ENCODE peak calls at places on chromosomes 16 and 17, in ten cellular contexts. I, L, N, A, U, F, Y, O, G and P are unnamed samples.

GRCh38 chr16:69888005-69888560 is 63.1 kb upstream of the CLEC18A start:
- DNase-seq in U (no peak), Y (no peak), O (no peak), A (no peak), F (no peak), I (peak; percentile 56), N (no peak), L (no peak), G (no peak), P (no peak)

GRCh38 chr17:61805399-61805798 is 57.9 kb downstream of the BRIP1 start:
- DNase-seq in U (no peak), A (no peak), I (peak; percentile 21), Y (no peak), N (no peak), L (no peak), G (peak; percentile 72), O (no peak), F (no peak), P (no peak)

GRCh38 chr16:76370344-76370743 is 93.1 kb downstream of the CNTNAP4 start:
- DNase-seq in A (no peak), I (no peak), Y (no peak), F (no peak), O (no peak), L (no peak), N (no peak), U (no peak), G (no peak), P (no peak)

GRCh38 chr16:72094266-72094610 is 591 bp downstream of the DHX38 start:
- DNase-seq in G (no peak), A (no peak), O (no peak), L (no peak), I (no peak), F (no peak), N (no peak), U (peak; percentile 40), Y (no peak), P (no peak)

GRCh38 chr16:9033125-9033830 is 58.2 kb upstream of the HAPSTR1 start:
- DNase-seq in U (peak; percentile 25), A (peak; percentile 1), L (no peak), G (no peak), Y (peak; percentile 57), I (peak; percentile 23), F (peak; percentile 44), N (no peak), O (no peak), P (no peak)

GRCh38 chr16:87324411-87325275 is 7.5 kb upstream of the C16orf95 start:
- DNase-seq in L (no peak), N (peak; percentile 63), Y (peak; percentile 96), A (peak; percentile 81), F (no peak), I (no peak), O (peak; percentile 82), U (peak; percentile 48), G (no peak), P (no peak)

GRCh38 chr17:81913394-81914102 is 2.3 kb upstream of the PCYT2 start:
- DNase-seq in U (no peak), I (no peak), O (peak; percentile 44), F (no peak), Y (no peak), A (no peak), L (no peak), N (no peak), G (no peak), P (no peak)

GRCh38 chr17:61294286-61294685 is 105.4 kb upstream of the TBX2 start:
- DNase-seq in A (no peak), G (no peak), U (no peak), I (no peak), Y (no peak), N (no peak), O (no peak), F (no peak), L (no peak), P (peak; percentile 32)

GRCh38 chr17:4605826-4606225 is 21.5 kb downstream of the SMTNL2 start:
- DNase-seq in N (no peak), Y (no peak), A (no peak), O (no peak), F (no peak), L (no peak), G (no peak), U (no peak), I (no peak), P (no peak)

GRCh38 chr17:67412057-67412456 is 35.0 kb downstream of the PITPNC1 start:
- DNase-seq in G (no peak), U (no peak), O (no peak), Y (no peak), L (no peak), N (no peak), F (no peak), A (no peak), I (no peak), P (no peak)

GRCh38 chr17:39767147-39767546 is 29.4 kb downstream of the GRB7 start:
- DNase-seq in L (no peak), N (no peak), Y (no peak), F (no peak), I (no peak), A (no peak), G (no peak), U (no peak), O (no peak), P (no peak)

GRCh38 chr17:14297161-14297851 is 3.6 kb upstream of the HS3ST3B1 start:
- DNase-seq in N (no peak), L (no peak), Y (peak; percentile 50), I (no peak), F (peak; percentile 61), G (no peak), O (peak; percentile 77), U (no peak), A (no peak), P (no peak)

GRCh38 chr17:31424944-31425582 is 33.6 kb downstream of the RAB11FIP4 start:
- DNase-seq in O (no peak), I (no peak), N (no peak), F (no peak), Y (peak; percentile 83), G (no peak), L (no peak), A (peak; percentile 27), U (no peak), P (no peak)

GRCh38 chr17:10737168-10737622 is 7.4 kb upstream of the TMEM220 start:
- DNase-seq in N (peak; percentile 82), I (peak; percentile 6), L (peak; percentile 53), O (no peak), U (peak; percentile 66), G (no peak), A (no peak), F (peak; percentile 54), Y (peak; percentile 82), P (peak; percentile 66)

GRCh38 chr16:2465653-2466415 is 5.3 kb upstream of the NTN3 start:
- DNase-seq in U (no peak), I (no peak), N (no peak), F (no peak), Y (no peak), G (no peak), A (no peak), O (peak; percentile 36), L (no peak), P (no peak)

GRCh38 chr17:82297804-82298537 is 19.4 kb downstream of the CD7 start:
- DNase-seq in A (peak; percentile 74), Y (peak; percentile 90), O (peak; percentile 94), G (peak; percentile 73), F (peak; percentile 91), N (peak; percentile 96), I (peak; percentile 92), U (peak; percentile 54), L (peak; percentile 87), P (peak; percentile 95)

GRCh38 chr16:87506423-87507350 is 13.9 kb upstream of the ZCCHC14 start:
- DNase-seq in O (no peak), F (no peak), A (peak; percentile 67), I (no peak), U (no peak), L (no peak), N (no peak), Y (no peak), G (no peak), P (no peak)

GRCh38 chr17:35449371-35449931 is 885 bp upstream of the SLFN13 start:
- DNase-seq in F (peak; percentile 50), I (no peak), G (no peak), L (no peak), U (no peak), Y (peak; percentile 11), O (no peak), A (no peak), N (no peak), P (no peak)

GRCh38 chr17:13395872-13396271 is 205.9 kb downstream of the HS3ST3A1 start:
- DNase-seq in I (no peak), F (no peak), Y (no peak), N (no peak), U (no peak), O (no peak), G (no peak), A (no peak), L (no peak), P (no peak)

GRCh38 chr17:42414782-42415409 is 8.2 kb downstream of the CAVIN1 start:
- DNase-seq in F (no peak), Y (no peak), O (no peak), N (no peak), I (no peak), A (no peak), U (no peak), G (no peak), L (no peak), P (no peak)

GRCh38 chr16:86549893-86550190 is 5.2 kb downstream of the MTHFSD start:
- DNase-seq in A (no peak), F (no peak), L (no peak), O (no peak), I (no peak), Y (no peak), G (no peak), N (no peak), U (no peak), P (no peak)

GRCh38 chr16:65285128-65286120 is 163.6 kb upstream of the CDH11 start:
- DNase-seq in G (no peak), A (no peak), U (no peak), L (no peak), Y (no peak), N (no peak), F (no peak), O (no peak), I (no peak), P (no peak)

GRCh38 chr16:54026456-54026855 is 260.1 kb downstream of the IRX3 start:
- DNase-seq in U (no peak), L (no peak), G (peak; percentile 4), F (peak; percentile 94), Y (no peak), A (no peak), N (no peak), I (no peak), O (no peak), P (no peak)

GRCh38 chr17:39553326-39553945 is 54.3 kb downstream of the NEUROD2 start:
- DNase-seq in G (no peak), L (no peak), F (peak; percentile 59), U (peak; percentile 25), I (no peak), A (no peak), N (peak; percentile 16), Y (no peak), O (no peak), P (no peak)

GRCh38 chr16:86498661-86499493 is 11.4 kb upstream of the FOXF1 start:
- DNase-seq in G (no peak), Y (no peak), F (peak; percentile 84), O (no peak), N (no peak), I (no peak), L (no peak), A (no peak), U (no peak), P (no peak)

GRCh38 chr16:29974291-29975133 is 844 bp downstream of the TAOK2 start:
- DNase-seq in F (no peak), N (no peak), L (no peak), U (no peak), I (no peak), G (no peak), O (peak; percentile 71), A (no peak), Y (peak; percentile 56), P (no peak)

GRCh38 chr17:39769974-39770587 is 32.3 kb downstream of the GRB7 start:
- DNase-seq in G (peak; percentile 68), L (peak; percentile 41), A (no peak), Y (no peak), I (no peak), F (peak; percentile 70), U (no peak), O (no peak), N (no peak), P (no peak)